ENCODE peak calls at places on chromosomes 2 and 18, in nine cellular contexts. Y, W, C, R, O, G, N, D and V are unnamed samples.

GRCh38 chr2:65450810-65451209 is 18.4 kb upstream of the SPRED2 start:
- DNase-seq in Y (no peak), W (no peak), C (no peak), R (no peak), O (no peak), G (no peak), N (no peak), D (no peak), V (no peak)

GRCh38 chr2:119468154-119468955 is 36.7 kb downstream of the TMEM37 start:
- DNase-seq in Y (no peak), W (no peak), C (no peak), R (peak), O (peak), G (no peak), N (peak), D (no peak), V (no peak)

GRCh38 chr2:62297642-62298010 is 101.7 kb downstream of the B3GNT2 start:
- DNase-seq in Y (no peak), W (no peak), C (peak), R (no peak), O (no peak), G (no peak), N (no peak), D (no peak), V (no peak)

GRCh38 chr2:190354003-190354690 is 10.8 kb downstream of the INPP1 start:
- DNase-seq in Y (no peak), W (no peak), C (no peak), R (no peak), O (no peak), G (no peak), N (no peak), D (no peak), V (no peak)

GRCh38 chr18:62521588-62521987 is 1.2 kb upstream of the ZCCHC2 start:
- DNase-seq in Y (no peak), W (no peak), C (no peak), R (no peak), O (no peak), G (no peak), N (peak), D (no peak), V (no peak)

GRCh38 chr2:42967959-42968674 is 175.7 kb upstream of the HAAO start:
- DNase-seq in Y (peak), W (no peak), C (no peak), R (peak), O (peak), G (peak), N (peak), D (no peak), V (peak)

GRCh38 chr2:217709496-217710217 is 293.1 kb downstream of the TNS1 start:
- DNase-seq in Y (no peak), W (no peak), C (no peak), R (no peak), O (no peak), G (no peak), N (no peak), D (no peak), V (no peak)

GRCh38 chr2:40332096-40332826 is 119.6 kb downstream of the SLC8A1 start:
- DNase-seq in Y (no peak), W (no peak), C (no peak), R (peak), O (peak), G (no peak), N (peak), D (no peak), V (no peak)

GRCh38 chr18:12359515-12359927 is 17.5 kb downstream of the AFG3L2 start:
- DNase-seq in Y (no peak), W (no peak), C (no peak), R (peak), O (peak), G (no peak), N (peak), D (no peak), V (no peak)

GRCh38 chr18:28065031-28065792 is 111.7 kb downstream of the CDH2 start:
- DNase-seq in Y (peak), W (no peak), C (peak), R (peak), O (peak), G (no peak), N (peak), D (no peak), V (peak)

GRCh38 chr18:67243799-67244587 is 272.5 kb downstream of the DSEL start:
- DNase-seq in Y (no peak), W (no peak), C (no peak), R (peak), O (peak), G (no peak), N (no peak), D (no peak), V (no peak)

GRCh38 chr2:183089192-183089851 is 10.8 kb downstream of the DUSP19 start:
- DNase-seq in Y (no peak), W (no peak), C (no peak), R (no peak), O (no peak), G (no peak), N (no peak), D (no peak), V (no peak)

GRCh38 chr2:58870704-58871103 is 629.6 kb upstream of the FANCL start:
- DNase-seq in Y (no peak), W (no peak), C (no peak), R (peak), O (no peak), G (no peak), N (no peak), D (no peak), V (no peak)

GRCh38 chr18:5237723-5238370 is 40.8 kb upstream of the AKAIN1 start:
- DNase-seq in Y (peak), W (peak), C (peak), R (peak), O (peak), G (peak), N (peak), D (peak), V (peak)

GRCh38 chr2:10493636-10494281 is 45.6 kb upstream of the ODC1 start:
- DNase-seq in Y (peak), W (no peak), C (no peak), R (peak), O (peak), G (peak), N (peak), D (peak), V (no peak)

GRCh38 chr2:188701836-188702235 is 272.3 kb upstream of the COL3A1 start:
- DNase-seq in Y (no peak), W (no peak), C (no peak), R (peak), O (peak), G (no peak), N (peak), D (no peak), V (no peak)

GRCh38 chr2:228303960-228304359 is 122.5 kb upstream of the SPHKAP start:
- DNase-seq in Y (no peak), W (no peak), C (no peak), R (no peak), O (no peak), G (no peak), N (no peak), D (no peak), V (no peak)

GRCh38 chr2:42567806-42568429 is 514 bp upstream of the MTA3 start:
- DNase-seq in Y (no peak), W (peak), C (peak), R (peak), O (peak), G (peak), N (peak), D (no peak), V (no peak)

GRCh38 chr2:88721268-88721667 is 29.8 kb downstream of the RPIA start:
- DNase-seq in Y (no peak), W (no peak), C (no peak), R (no peak), O (no peak), G (no peak), N (no peak), D (no peak), V (no peak)

GRCh38 chr18:37535968-37536367 is 29.6 kb downstream of the CELF4 start:
- DNase-seq in Y (no peak), W (no peak), C (no peak), R (no peak), O (no peak), G (no peak), N (no peak), D (no peak), V (no peak)

GRCh38 chr18:37536646-37537045 is 29.0 kb downstream of the CELF4 start:
- DNase-seq in Y (no peak), W (no peak), C (no peak), R (no peak), O (no peak), G (no peak), N (no peak), D (no peak), V (no peak)

GRCh38 chr18:37534627-37535026 is 31.0 kb downstream of the CELF4 start:
- DNase-seq in Y (no peak), W (no peak), C (no peak), R (no peak), O (no peak), G (no peak), N (no peak), D (no peak), V (no peak)

GRCh38 chr18:37532917-37533316 is 32.7 kb downstream of the CELF4 start:
- DNase-seq in Y (no peak), W (no peak), C (no peak), R (no peak), O (no peak), G (no peak), N (no peak), D (no peak), V (no peak)

DNA sequence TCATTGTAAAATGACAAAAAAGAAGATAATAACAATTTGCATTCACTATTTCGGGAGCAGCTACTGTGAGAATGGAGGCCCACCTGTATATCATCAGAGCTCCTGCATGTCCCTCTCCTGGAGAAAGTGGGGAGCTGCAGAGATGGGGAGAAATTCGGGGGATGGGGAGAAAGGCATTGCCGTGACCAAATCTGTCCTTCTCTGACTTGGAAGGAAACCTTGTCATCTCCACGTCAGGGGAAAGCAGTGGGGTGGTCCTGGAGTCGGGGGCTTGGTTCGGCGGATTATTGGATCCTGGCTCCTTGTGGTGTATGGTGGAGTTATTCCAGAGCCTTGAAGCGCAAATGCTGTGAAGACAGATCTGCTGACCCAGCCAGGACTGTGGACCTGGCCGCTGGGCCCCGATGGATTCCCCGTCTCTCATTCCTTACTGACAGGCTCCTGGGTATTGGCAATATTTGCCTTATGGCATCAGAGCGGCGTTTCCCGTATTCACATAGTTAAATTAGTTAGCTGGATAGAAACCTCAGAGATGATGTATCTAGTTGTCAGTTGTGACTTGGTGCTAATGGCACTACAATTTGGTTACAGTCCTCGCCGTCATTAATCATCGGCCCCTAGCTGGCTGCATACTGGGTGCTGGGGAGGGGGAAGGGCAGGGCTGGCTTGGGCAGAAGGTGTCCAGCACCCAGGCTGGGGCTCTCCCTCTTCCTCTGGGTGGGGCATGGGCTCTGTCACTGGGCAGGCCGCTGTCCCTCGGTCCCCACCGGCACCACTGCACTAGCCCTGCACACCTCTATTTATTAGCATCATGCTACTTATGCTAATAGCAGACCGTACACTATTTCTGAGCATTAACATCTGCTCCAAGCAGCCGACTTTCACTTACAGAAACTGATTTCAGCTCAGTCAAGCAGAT is 31.7 kb downstream of the CELF4 start:
- DNase-seq in Y (no peak), W (no peak), C (no peak), R (no peak), O (no peak), G (no peak), N (no peak), D (no peak), V (no peak)
- TF ChIP-seq CTCF in Y (peak), W (no peak), C (peak), R (peak), O (peak), G (no peak), N (no peak), D (no peak), V (peak)

GRCh38 chr2:223055836-223056235 is 3.8 kb downstream of the KCNE4 start:
- DNase-seq in Y (no peak), W (no peak), C (no peak), R (peak), O (peak), G (peak), N (no peak), D (no peak), V (no peak)

GRCh38 chr2:223053431-223054192 is 1.6 kb downstream of the KCNE4 start:
- DNase-seq in Y (no peak), W (no peak), C (no peak), R (no peak), O (peak), G (no peak), N (no peak), D (no peak), V (no peak)

GRCh38 chr2:223056656-223057418 is 4.8 kb downstream of the KCNE4 start:
- DNase-seq in Y (no peak), W (no peak), C (no peak), R (no peak), O (peak), G (no peak), N (no peak), D (no peak), V (no peak)

GRCh38 chr2:223054193-223054781 is 2.3 kb downstream of the KCNE4 start:
- DNase-seq in Y (no peak), W (no peak), C (no peak), R (peak), O (peak), G (peak), N (peak), D (no peak), V (peak)

GRCh38 chr2:223055140-223055539 is 3.1 kb downstream of the KCNE4 start:
- DNase-seq in Y (no peak), W (no peak), C (no peak), R (peak), O (peak), G (no peak), N (peak), D (no peak), V (no peak)
- H3K4me3 ChIP-seq in Y (no peak), W (no peak), C (no peak), R (no peak), O (peak), G (no peak), N (peak), D (no peak), V (no peak)

GRCh38 chr2:173749315-173749714 is 215.9 kb downstream of the SP3 start:
- DNase-seq in Y (peak), W (no peak), C (peak), R (peak), O (peak), G (no peak), N (peak), D (no peak), V (no peak)
- TF ChIP-seq CTCF in Y (peak), W (no peak), C (peak), R (peak), O (peak), G (no peak), N (peak), D (no peak), V (peak)

GRCh38 chr2:238636269-238637073 is 209.7 kb downstream of the ASB1 start:
- DNase-seq in Y (peak), W (no peak), C (no peak), R (no peak), O (peak), G (no peak), N (peak), D (no peak), V (peak)
- H3K4me3 ChIP-seq in Y (no peak), W (no peak), C (no peak), R (no peak), O (no peak), G (no peak), N (no peak), D (no peak), V (no peak)

GRCh38 chr2:70923378-70924015 is 12.2 kb upstream of the ATP6V1B1 start:
- DNase-seq in Y (no peak), W (peak), C (peak), R (no peak), O (no peak), G (peak), N (no peak), D (no peak), V (no peak)
- TF ChIP-seq CTCF in Y (peak), W (no peak), C (peak), R (peak), O (peak), G (no peak), N (no peak), D (no peak), V (no peak)

GRCh38 chr2:75607988-75608683 is 38.4 kb upstream of the MRPL19 start:
- DNase-seq in Y (no peak), W (no peak), C (peak), R (no peak), O (peak), G (no peak), N (no peak), D (no peak), V (no peak)
- H3K4me3 ChIP-seq in Y (no peak), W (no peak), C (no peak), R (no peak), O (no peak), G (no peak), N (no peak), D (no peak), V (no peak)

GRCh38 chr18:70072678-70073077 is 125.0 kb upstream of the CD226 start:
- DNase-seq in Y (no peak), W (no peak), C (no peak), R (peak), O (peak), G (no peak), N (peak), D (no peak), V (no peak)
- TF ChIP-seq CTCF in Y (peak), W (no peak), C (peak), R (peak), O (peak), G (no peak), N (peak), D (no peak), V (peak)

GRCh38 chr2:101341901-101342624 is 33.6 kb upstream of the RNF149 start:
- DNase-seq in Y (no peak), W (peak), C (peak), R (peak), O (peak), G (peak), N (peak), D (no peak), V (no peak)

GRCh38 chr2:101341421-101341820 is 32.9 kb upstream of the RNF149 start:
- DNase-seq in Y (no peak), W (no peak), C (no peak), R (no peak), O (no peak), G (no peak), N (no peak), D (no peak), V (no peak)

GRCh38 chr2:101339236-101339865 is 30.9 kb upstream of the RNF149 start:
- DNase-seq in Y (no peak), W (no peak), C (no peak), R (no peak), O (no peak), G (no peak), N (no peak), D (no peak), V (no peak)

GRCh38 chr2:101340141-101340541 is 31.6 kb upstream of the RNF149 start:
- DNase-seq in Y (no peak), W (peak), C (peak), R (no peak), O (no peak), G (no peak), N (peak), D (no peak), V (no peak)

GRCh38 chr2:101337877-101338276 is 29.4 kb upstream of the RNF149 start:
- DNase-seq in Y (no peak), W (no peak), C (no peak), R (no peak), O (peak), G (no peak), N (peak), D (no peak), V (no peak)
- H3K4me3 ChIP-seq in Y (no peak), W (no peak), C (no peak), R (no peak), O (no peak), G (no peak), N (no peak), D (no peak), V (no peak)

GRCh38 chr2:27661371-27661770 is 2.0 kb downstream of the SUPT7L start:
- DNase-seq in Y (no peak), W (no peak), C (no peak), R (no peak), O (no peak), G (no peak), N (no peak), D (no peak), V (no peak)

GRCh38 chr2:27664245-27664574 is 521 bp downstream of the SLC4A1AP start:
- DNase-seq in Y (no peak), W (no peak), C (no peak), R (no peak), O (no peak), G (no peak), N (no peak), D (no peak), V (no peak)

GRCh38 chr2:27664622-27665363 is 1.1 kb downstream of the SLC4A1AP start:
- DNase-seq in Y (no peak), W (no peak), C (no peak), R (no peak), O (no peak), G (no peak), N (no peak), D (no peak), V (no peak)

GRCh38 chr2:27663160-27663462 is 303 bp downstream of the SUPT7L start:
- DNase-seq in Y (no peak), W (no peak), C (no peak), R (no peak), O (no peak), G (peak), N (no peak), D (no peak), V (no peak)

GRCh38 chr2:27663463-27664244 is at the start of the genes SLC4A1AP and SUPT7L:
- DNase-seq in Y (peak), W (peak), C (peak), R (peak), O (peak), G (peak), N (peak), D (peak), V (peak)
- TF ChIP-seq CTCF in Y (peak), W (no peak), C (peak), R (peak), O (no peak), G (no peak), N (peak), D (no peak), V (no peak)

GRCh38 chr2:236166781-236167296 is 1.3 kb downstream of the GBX2 start:
- DNase-seq in Y (no peak), W (no peak), C (peak), R (no peak), O (no peak), G (no peak), N (no peak), D (no peak), V (no peak)
- H3K4me3 ChIP-seq in Y (no peak), W (no peak), C (peak), R (peak), O (peak), G (no peak), N (peak), D (peak), V (peak)